ENCODE peak calls at places on chromosome X, in ten cellular contexts. One of them, this sample, is unnamed. For H3K4me1, the result is how much of the 10 kb centered on the place peaks cover.

GRCh38 chrX:15055146-15055930 is 182.1 kb downstream of the MOSPD2 start:
- DNase-seq in Panc1: no peak
- DNase-seq in CD8-positive, alpha-beta T cell: no peak
- DNase-seq in lower lobe of right lung: no peak
- DNase-seq in HCT116: no peak
- DNase-seq in fibroblast of lung: no peak
- DNase-seq in right cardiac atrium: no peak
- DNase-seq in CD4-positive, CD25-positive, alpha-beta regulatory T cell: no peak
- DNase-seq in uterus: no peak
- DNase-seq in endothelial cell of umbilical vein: no peak
- DNase-seq in this sample: no peak

GRCh38 chrX:120549483-120550452 is 11.0 kb downstream of the CUL4B start:
- DNase-seq in Panc1: peak
- DNase-seq in CD8-positive, alpha-beta T cell: no peak
- DNase-seq in lower lobe of right lung: no peak
- DNase-seq in HCT116: peak
- DNase-seq in fibroblast of lung: peak
- DNase-seq in right cardiac atrium: no peak
- DNase-seq in CD4-positive, CD25-positive, alpha-beta regulatory T cell: no peak
- DNase-seq in uterus: no peak
- DNase-seq in endothelial cell of umbilical vein: peak
- DNase-seq in this sample: no peak

GRCh38 chrX:2654436-2655340 is 36.4 kb upstream of the CD99 start:
- DNase-seq in Panc1: no peak
- DNase-seq in CD8-positive, alpha-beta T cell: no peak
- DNase-seq in lower lobe of right lung: no peak
- DNase-seq in HCT116: no peak
- DNase-seq in fibroblast of lung: no peak
- DNase-seq in right cardiac atrium: no peak
- DNase-seq in CD4-positive, CD25-positive, alpha-beta regulatory T cell: no peak
- DNase-seq in uterus: no peak
- DNase-seq in endothelial cell of umbilical vein: no peak
- DNase-seq in this sample: no peak

GRCh38 chrX:2391869-2392606 is 108.7 kb downstream of the DHRSX start:
- DNase-seq in Panc1: no peak
- DNase-seq in CD8-positive, alpha-beta T cell: no peak
- DNase-seq in lower lobe of right lung: no peak
- DNase-seq in HCT116: peak
- DNase-seq in fibroblast of lung: peak
- DNase-seq in right cardiac atrium: no peak
- DNase-seq in CD4-positive, CD25-positive, alpha-beta regulatory T cell: no peak
- DNase-seq in uterus: no peak
- DNase-seq in endothelial cell of umbilical vein: no peak
- DNase-seq in this sample: no peak

GRCh38 chrX:109374276-109374960 is 107.5 kb downstream of the GUCY2F start:
- DNase-seq in Panc1: no peak
- DNase-seq in CD8-positive, alpha-beta T cell: no peak
- DNase-seq in lower lobe of right lung: no peak
- DNase-seq in HCT116: no peak
- DNase-seq in fibroblast of lung: no peak
- DNase-seq in right cardiac atrium: no peak
- DNase-seq in CD4-positive, CD25-positive, alpha-beta regulatory T cell: no peak
- DNase-seq in uterus: no peak
- DNase-seq in endothelial cell of umbilical vein: peak
- DNase-seq in this sample: no peak

GRCh38 chrX:150934453-150934852 is 36.0 kb upstream of the CD99L2 start:
- DNase-seq in Panc1: no peak
- DNase-seq in CD8-positive, alpha-beta T cell: no peak
- DNase-seq in lower lobe of right lung: no peak
- DNase-seq in HCT116: no peak
- DNase-seq in fibroblast of lung: peak
- DNase-seq in right cardiac atrium: no peak
- DNase-seq in CD4-positive, CD25-positive, alpha-beta regulatory T cell: no peak
- DNase-seq in uterus: peak
- DNase-seq in endothelial cell of umbilical vein: no peak
- DNase-seq in this sample: no peak

GRCh38 chrX:76454456-76454927 is 27.0 kb downstream of the MAGEE1 start:
- DNase-seq in Panc1: peak
- DNase-seq in CD8-positive, alpha-beta T cell: no peak
- DNase-seq in lower lobe of right lung: no peak
- DNase-seq in HCT116: peak
- DNase-seq in fibroblast of lung: peak
- DNase-seq in right cardiac atrium: no peak
- DNase-seq in CD4-positive, CD25-positive, alpha-beta regulatory T cell: peak
- DNase-seq in uterus: no peak
- DNase-seq in endothelial cell of umbilical vein: peak
- DNase-seq in this sample: no peak

GRCh38 chrX:15567886-15568616 is 32.7 kb downstream of the ACE2 start:
- DNase-seq in Panc1: no peak
- DNase-seq in CD8-positive, alpha-beta T cell: no peak
- DNase-seq in lower lobe of right lung: no peak
- DNase-seq in HCT116: no peak
- DNase-seq in fibroblast of lung: peak
- DNase-seq in right cardiac atrium: no peak
- DNase-seq in CD4-positive, CD25-positive, alpha-beta regulatory T cell: no peak
- DNase-seq in uterus: no peak
- DNase-seq in endothelial cell of umbilical vein: peak
- DNase-seq in this sample: no peak

GRCh38 chrX:153474718-153475117 is 4.3 kb upstream of the HAUS7 start:
- DNase-seq in Panc1: no peak
- DNase-seq in CD8-positive, alpha-beta T cell: peak
- DNase-seq in lower lobe of right lung: peak
- DNase-seq in HCT116: no peak
- DNase-seq in fibroblast of lung: peak
- DNase-seq in right cardiac atrium: peak
- DNase-seq in CD4-positive, CD25-positive, alpha-beta regulatory T cell: peak
- DNase-seq in uterus: peak
- DNase-seq in endothelial cell of umbilical vein: peak
- DNase-seq in this sample: peak

GRCh38 chrX:44462851-44463250 is 79.8 kb downstream of the FUNDC1 start:
- DNase-seq in Panc1: no peak
- DNase-seq in CD8-positive, alpha-beta T cell: no peak
- DNase-seq in lower lobe of right lung: no peak
- DNase-seq in HCT116: no peak
- DNase-seq in fibroblast of lung: peak
- DNase-seq in right cardiac atrium: no peak
- DNase-seq in CD4-positive, CD25-positive, alpha-beta regulatory T cell: no peak
- DNase-seq in uterus: no peak
- DNase-seq in endothelial cell of umbilical vein: peak
- DNase-seq in this sample: no peak

GRCh38 chrX:68941385-68941952 is 112.6 kb downstream of the EFNB1 start:
- DNase-seq in Panc1: no peak
- DNase-seq in CD8-positive, alpha-beta T cell: no peak
- DNase-seq in lower lobe of right lung: no peak
- DNase-seq in HCT116: no peak
- DNase-seq in fibroblast of lung: peak
- DNase-seq in right cardiac atrium: no peak
- DNase-seq in CD4-positive, CD25-positive, alpha-beta regulatory T cell: no peak
- DNase-seq in uterus: no peak
- DNase-seq in endothelial cell of umbilical vein: no peak
- DNase-seq in this sample: no peak
- H3K4me1 ChIP-seq in Panc1: under half
- H3K4me1 ChIP-seq in CD8-positive, alpha-beta T cell: under half
- H3K4me1 ChIP-seq in lower lobe of right lung: under half
- H3K4me1 ChIP-seq in HCT116: under half
- H3K4me1 ChIP-seq in fibroblast of lung: under half
- H3K4me1 ChIP-seq in right cardiac atrium: under half
- H3K4me1 ChIP-seq in CD4-positive, CD25-positive, alpha-beta regulatory T cell: under half
- H3K4me1 ChIP-seq in uterus: under half
- H3K4me1 ChIP-seq in endothelial cell of umbilical vein: under half
- H3K4me1 ChIP-seq in this sample: under half

DNA sequence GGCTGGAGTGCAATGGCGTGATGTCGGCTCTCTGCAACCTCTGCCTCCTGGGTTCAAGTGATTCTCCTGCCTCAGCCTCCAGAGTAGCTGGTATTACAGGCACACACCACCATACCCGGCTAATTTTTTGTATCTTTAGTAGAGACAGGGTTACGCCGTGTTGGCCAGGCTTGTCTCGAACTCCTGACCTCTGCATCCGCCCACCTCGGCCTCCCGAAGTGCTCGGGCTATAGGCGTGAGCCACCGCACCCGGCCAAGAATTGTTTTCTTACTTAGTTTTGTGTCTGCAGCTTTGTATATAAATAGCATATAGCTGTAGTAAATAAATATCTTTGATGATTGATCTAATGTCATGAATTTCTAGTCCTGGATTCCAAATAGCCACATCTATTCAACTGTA is 81.1 kb downstream of the IL1RAPL1 start:
- DNase-seq in Panc1: no peak
- DNase-seq in CD8-positive, alpha-beta T cell: no peak
- DNase-seq in lower lobe of right lung: no peak
- DNase-seq in HCT116: no peak
- DNase-seq in fibroblast of lung: no peak
- DNase-seq in right cardiac atrium: peak
- DNase-seq in CD4-positive, CD25-positive, alpha-beta regulatory T cell: no peak
- DNase-seq in uterus: no peak
- DNase-seq in endothelial cell of umbilical vein: no peak
- DNase-seq in this sample: no peak
- H3K4me1 ChIP-seq in Panc1: under half
- H3K4me1 ChIP-seq in CD8-positive, alpha-beta T cell: under half
- H3K4me1 ChIP-seq in lower lobe of right lung: under half
- H3K4me1 ChIP-seq in HCT116: under half
- H3K4me1 ChIP-seq in fibroblast of lung: under half
- H3K4me1 ChIP-seq in right cardiac atrium: under half
- H3K4me1 ChIP-seq in CD4-positive, CD25-positive, alpha-beta regulatory T cell: under half
- H3K4me1 ChIP-seq in uterus: under half
- H3K4me1 ChIP-seq in endothelial cell of umbilical vein: under half
- H3K4me1 ChIP-seq in this sample: under half

DNA sequence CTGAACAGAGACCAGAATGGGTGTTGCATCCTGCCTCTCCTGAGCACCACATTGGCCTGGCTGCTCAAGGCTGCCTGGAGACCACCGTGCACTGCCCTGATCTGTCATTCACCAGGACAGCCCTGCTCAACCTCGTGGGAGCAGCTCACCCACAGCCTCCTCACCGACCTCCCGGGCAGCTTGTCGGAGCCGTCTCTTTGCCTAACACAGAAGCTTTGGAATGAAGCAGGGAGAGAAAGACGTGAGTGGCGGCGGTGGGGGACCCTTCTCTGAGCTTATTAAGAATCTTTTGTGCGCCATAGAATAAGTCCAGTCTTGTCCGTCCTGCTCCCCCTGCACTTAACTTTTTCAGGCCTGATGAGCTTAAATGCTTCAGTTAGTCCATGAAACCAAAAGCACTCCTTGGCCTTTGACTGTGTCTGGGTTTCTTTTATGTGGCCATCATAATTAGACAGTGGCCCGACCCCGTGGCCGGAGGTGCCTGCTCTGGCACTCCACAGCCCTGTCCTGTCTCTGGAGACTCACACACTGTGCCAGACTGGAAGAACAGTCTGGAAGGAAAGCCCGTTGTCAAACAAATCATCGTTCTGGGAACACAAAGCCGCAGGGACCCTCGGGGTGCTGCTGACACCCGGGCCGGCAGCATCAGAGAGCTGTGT is 192.8 kb downstream of the BCOR start:
- DNase-seq in Panc1: no peak
- DNase-seq in CD8-positive, alpha-beta T cell: no peak
- DNase-seq in lower lobe of right lung: no peak
- DNase-seq in HCT116: no peak
- DNase-seq in fibroblast of lung: no peak
- DNase-seq in right cardiac atrium: no peak
- DNase-seq in CD4-positive, CD25-positive, alpha-beta regulatory T cell: no peak
- DNase-seq in uterus: no peak
- DNase-seq in endothelial cell of umbilical vein: no peak
- DNase-seq in this sample: no peak
- H3K4me1 ChIP-seq in Panc1: under half
- H3K4me1 ChIP-seq in CD8-positive, alpha-beta T cell: under half
- H3K4me1 ChIP-seq in lower lobe of right lung: under half
- H3K4me1 ChIP-seq in HCT116: under half
- H3K4me1 ChIP-seq in fibroblast of lung: under half
- H3K4me1 ChIP-seq in right cardiac atrium: under half
- H3K4me1 ChIP-seq in CD4-positive, CD25-positive, alpha-beta regulatory T cell: under half
- H3K4me1 ChIP-seq in uterus: under half
- H3K4me1 ChIP-seq in endothelial cell of umbilical vein: under half
- H3K4me1 ChIP-seq in this sample: under half

DNA sequence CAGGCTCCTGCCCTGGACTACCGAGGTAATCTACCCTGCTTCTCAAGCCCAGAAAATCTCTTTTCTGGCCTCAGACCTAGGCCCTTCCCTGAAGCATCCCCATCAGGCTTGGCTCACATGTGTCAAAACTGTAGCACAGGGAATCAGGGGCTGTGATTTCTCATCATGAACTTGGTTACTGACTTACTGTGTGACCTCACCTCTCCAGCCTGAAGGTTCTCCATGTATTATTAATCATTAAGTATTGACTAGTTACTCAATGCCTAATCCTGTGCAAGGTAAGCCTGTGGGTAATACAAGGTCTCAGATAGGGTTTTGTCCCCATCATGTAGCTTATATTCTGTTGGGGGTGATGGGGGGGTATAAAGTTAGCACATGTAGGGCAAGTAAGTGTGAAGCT is 6.8 kb downstream of the SRPX2 start:
- DNase-seq in Panc1: no peak
- DNase-seq in CD8-positive, alpha-beta T cell: no peak
- DNase-seq in lower lobe of right lung: no peak
- DNase-seq in HCT116: no peak
- DNase-seq in fibroblast of lung: no peak
- DNase-seq in right cardiac atrium: no peak
- DNase-seq in CD4-positive, CD25-positive, alpha-beta regulatory T cell: no peak
- DNase-seq in uterus: no peak
- DNase-seq in endothelial cell of umbilical vein: no peak
- DNase-seq in this sample: no peak
- H3K4me1 ChIP-seq in Panc1: under half
- H3K4me1 ChIP-seq in CD8-positive, alpha-beta T cell: under half
- H3K4me1 ChIP-seq in lower lobe of right lung: under half
- H3K4me1 ChIP-seq in HCT116: under half
- H3K4me1 ChIP-seq in fibroblast of lung: under half
- H3K4me1 ChIP-seq in right cardiac atrium: under half
- H3K4me1 ChIP-seq in CD4-positive, CD25-positive, alpha-beta regulatory T cell: under half
- H3K4me1 ChIP-seq in uterus: under half
- H3K4me1 ChIP-seq in endothelial cell of umbilical vein: half or more
- H3K4me1 ChIP-seq in this sample: under half

GRCh38 chrX:7617994-7618393 is 225.0 kb upstream of the VCX start:
- DNase-seq in Panc1: no peak
- DNase-seq in CD8-positive, alpha-beta T cell: no peak
- DNase-seq in lower lobe of right lung: no peak
- DNase-seq in HCT116: no peak
- DNase-seq in fibroblast of lung: no peak
- DNase-seq in right cardiac atrium: no peak
- DNase-seq in CD4-positive, CD25-positive, alpha-beta regulatory T cell: no peak
- DNase-seq in uterus: no peak
- DNase-seq in endothelial cell of umbilical vein: no peak
- DNase-seq in this sample: no peak

DNA sequence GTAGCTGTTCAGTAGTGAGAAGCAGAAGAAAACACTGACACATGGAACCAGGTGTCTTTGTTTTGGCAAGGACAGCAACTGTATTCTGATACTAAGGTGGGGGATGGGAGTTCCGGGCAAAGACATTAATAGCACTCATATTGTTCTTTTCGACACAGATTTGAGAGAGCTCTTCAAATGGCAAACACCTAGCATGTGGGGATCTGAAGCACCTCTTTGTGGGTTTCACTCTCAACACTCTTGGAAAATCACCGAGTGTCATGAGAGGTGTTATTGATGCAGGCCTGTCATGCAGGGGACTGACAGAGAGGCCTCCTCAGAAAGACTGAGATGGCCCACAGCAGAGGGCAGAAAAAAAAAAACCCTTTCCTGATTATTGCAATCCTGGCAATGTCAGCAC is 228.4 kb upstream of the VCX start:
- DNase-seq in Panc1: no peak
- DNase-seq in CD8-positive, alpha-beta T cell: no peak
- DNase-seq in lower lobe of right lung: no peak
- DNase-seq in HCT116: no peak
- DNase-seq in fibroblast of lung: no peak
- DNase-seq in right cardiac atrium: no peak
- DNase-seq in CD4-positive, CD25-positive, alpha-beta regulatory T cell: no peak
- DNase-seq in uterus: no peak
- DNase-seq in endothelial cell of umbilical vein: no peak
- DNase-seq in this sample: no peak
- H3K4me1 ChIP-seq in Panc1: under half
- H3K4me1 ChIP-seq in CD8-positive, alpha-beta T cell: under half
- H3K4me1 ChIP-seq in lower lobe of right lung: under half
- H3K4me1 ChIP-seq in HCT116: under half
- H3K4me1 ChIP-seq in fibroblast of lung: under half
- H3K4me1 ChIP-seq in right cardiac atrium: under half
- H3K4me1 ChIP-seq in CD4-positive, CD25-positive, alpha-beta regulatory T cell: under half
- H3K4me1 ChIP-seq in uterus: under half
- H3K4me1 ChIP-seq in endothelial cell of umbilical vein: under half
- H3K4me1 ChIP-seq in this sample: under half